ENCODE peak calls at places on chromosomes 12 and 14, in six cellular contexts. One of them, this sample, is unnamed.

GRCh38 chr12:132695431-132695830 is 8.0 kb downstream of the PXMP2 start:
- DNase-seq in C1 segment of cervical spinal cord: no peak
- DNase-seq in endothelial cell: no peak
- DNase-seq in mucosa of descending colon: no peak
- DNase-seq in testis: peak; percentile 48
- DNase-seq in LHCN-M2: no peak
- DNase-seq in this sample: no peak

GRCh38 chr12:100401660-100402059 is 44.8 kb downstream of the SLC17A8 start:
- DNase-seq in C1 segment of cervical spinal cord: no peak
- DNase-seq in testis: no peak
- DNase-seq in mucosa of descending colon: no peak
- DNase-seq in LHCN-M2: peak; percentile 30
- DNase-seq in endothelial cell: no peak
- DNase-seq in this sample: peak; percentile 28

GRCh38 chr12:46808317-46808716 is 17.5 kb downstream of the SLC38A4 start:
- DNase-seq in C1 segment of cervical spinal cord: no peak
- DNase-seq in LHCN-M2: no peak
- DNase-seq in mucosa of descending colon: no peak
- DNase-seq in testis: no peak
- DNase-seq in endothelial cell: no peak
- DNase-seq in this sample: no peak

GRCh38 chr14:69671365-69672050 is 60.1 kb downstream of the SUSD6 start:
- DNase-seq in LHCN-M2: no peak
- DNase-seq in endothelial cell: no peak
- DNase-seq in testis: no peak
- DNase-seq in C1 segment of cervical spinal cord: no peak
- DNase-seq in mucosa of descending colon: no peak
- DNase-seq in this sample: no peak

GRCh38 chr14:52348796-52349195 is 34.7 kb downstream of the PTGER2 start:
- DNase-seq in C1 segment of cervical spinal cord: no peak
- DNase-seq in mucosa of descending colon: no peak
- DNase-seq in testis: no peak
- DNase-seq in endothelial cell: no peak
- DNase-seq in LHCN-M2: peak; percentile 67
- DNase-seq in this sample: peak; percentile 32

GRCh38 chr12:80622271-80622670 is 85.2 kb upstream of the MYF6 start:
- DNase-seq in testis: no peak
- DNase-seq in C1 segment of cervical spinal cord: no peak
- DNase-seq in mucosa of descending colon: no peak
- DNase-seq in LHCN-M2: peak; percentile 83
- DNase-seq in endothelial cell: no peak
- DNase-seq in this sample: no peak

GRCh38 chr12:122473543-122474323 is 27.0 kb downstream of the ZCCHC8 start:
- DNase-seq in endothelial cell: no peak
- DNase-seq in LHCN-M2: peak; percentile 78
- DNase-seq in C1 segment of cervical spinal cord: no peak
- DNase-seq in mucosa of descending colon: no peak
- DNase-seq in testis: no peak
- DNase-seq in this sample: no peak

GRCh38 chr12:12029653-12030052 is 41.1 kb upstream of the BCL2L14 start:
- DNase-seq in endothelial cell: no peak
- DNase-seq in mucosa of descending colon: no peak
- DNase-seq in C1 segment of cervical spinal cord: no peak
- DNase-seq in LHCN-M2: no peak
- DNase-seq in testis: no peak
- DNase-seq in this sample: no peak

GRCh38 chr12:108591267-108591980 is 6.5 kb downstream of the TMEM119 start:
- DNase-seq in LHCN-M2: no peak
- DNase-seq in testis: no peak
- DNase-seq in endothelial cell: no peak
- DNase-seq in C1 segment of cervical spinal cord: no peak
- DNase-seq in mucosa of descending colon: no peak
- DNase-seq in this sample: no peak

GRCh38 chr12:52335598-52336262 is 14.5 kb upstream of the KRT83 start:
- DNase-seq in endothelial cell: no peak
- DNase-seq in testis: no peak
- DNase-seq in C1 segment of cervical spinal cord: no peak
- DNase-seq in mucosa of descending colon: peak; percentile 73
- DNase-seq in LHCN-M2: no peak
- DNase-seq in this sample: no peak

GRCh38 chr12:105231396-105231795 is 4.6 kb downstream of the APPL2 start:
- DNase-seq in mucosa of descending colon: no peak
- DNase-seq in LHCN-M2: no peak
- DNase-seq in testis: no peak
- DNase-seq in C1 segment of cervical spinal cord: no peak
- DNase-seq in endothelial cell: no peak
- DNase-seq in this sample: no peak

GRCh38 chr12:30862486-30862885 is 64.1 kb upstream of the TSPAN11 start:
- DNase-seq in endothelial cell: no peak
- DNase-seq in mucosa of descending colon: no peak
- DNase-seq in C1 segment of cervical spinal cord: no peak
- DNase-seq in LHCN-M2: peak; percentile 44
- DNase-seq in testis: peak; percentile 73
- DNase-seq in this sample: no peak

GRCh38 chr12:7210642-7211151 is 21.2 kb downstream of the PEX5 start:
- DNase-seq in LHCN-M2: no peak
- DNase-seq in mucosa of descending colon: no peak
- DNase-seq in C1 segment of cervical spinal cord: no peak
- DNase-seq in endothelial cell: no peak
- DNase-seq in testis: no peak
- DNase-seq in this sample: no peak

GRCh38 chr12:65742481-65742971 is 81.8 kb upstream of the HMGA2 start:
- DNase-seq in LHCN-M2: peak; percentile 43
- DNase-seq in C1 segment of cervical spinal cord: no peak
- DNase-seq in mucosa of descending colon: no peak
- DNase-seq in endothelial cell: no peak
- DNase-seq in testis: no peak
- DNase-seq in this sample: no peak

GRCh38 chr14:21965042-21965441 is 291.4 kb upstream of the OR4E1 start:
- DNase-seq in testis: no peak
- DNase-seq in mucosa of descending colon: no peak
- DNase-seq in endothelial cell: no peak
- DNase-seq in C1 segment of cervical spinal cord: no peak
- DNase-seq in LHCN-M2: no peak
- DNase-seq in this sample: no peak

GRCh38 chr14:95875831-95876768 is 532 bp upstream of the TUNAR start:
- DNase-seq in endothelial cell: peak; percentile 29
- DNase-seq in mucosa of descending colon: no peak
- DNase-seq in LHCN-M2: no peak
- DNase-seq in C1 segment of cervical spinal cord: no peak
- DNase-seq in testis: peak; percentile 26
- DNase-seq in this sample: no peak

GRCh38 chr12:106133136-106134087 is 5.3 kb downstream of the NUAK1 start:
- DNase-seq in mucosa of descending colon: no peak
- DNase-seq in testis: no peak
- DNase-seq in C1 segment of cervical spinal cord: no peak
- DNase-seq in LHCN-M2: no peak
- DNase-seq in endothelial cell: no peak
- DNase-seq in this sample: peak; percentile 78

GRCh38 chr12:106436183-106436582 is 78.6 kb downstream of the POLR3B start:
- DNase-seq in C1 segment of cervical spinal cord: no peak
- DNase-seq in endothelial cell: no peak
- DNase-seq in mucosa of descending colon: no peak
- DNase-seq in testis: no peak
- DNase-seq in LHCN-M2: no peak
- DNase-seq in this sample: no peak

GRCh38 chr12:2487278-2487677 is 307.5 kb upstream of the FKBP4 start:
- DNase-seq in testis: no peak
- DNase-seq in LHCN-M2: no peak
- DNase-seq in endothelial cell: no peak
- DNase-seq in C1 segment of cervical spinal cord: no peak
- DNase-seq in mucosa of descending colon: no peak
- DNase-seq in this sample: no peak

GRCh38 chr12:103470664-103471063 is 25.1 kb downstream of the C12orf42 start:
- DNase-seq in LHCN-M2: peak; percentile 5
- DNase-seq in mucosa of descending colon: no peak
- DNase-seq in testis: no peak
- DNase-seq in C1 segment of cervical spinal cord: no peak
- DNase-seq in endothelial cell: no peak
- DNase-seq in this sample: no peak

GRCh38 chr12:104181313-104181712 is 34.3 kb upstream of the TXNRD1 start:
- DNase-seq in mucosa of descending colon: no peak
- DNase-seq in C1 segment of cervical spinal cord: no peak
- DNase-seq in endothelial cell: no peak
- DNase-seq in LHCN-M2: no peak
- DNase-seq in testis: no peak
- DNase-seq in this sample: peak; percentile 20

GRCh38 chr14:74278080-74278479 is 24.7 kb downstream of the ABCD4 start:
- DNase-seq in endothelial cell: no peak
- DNase-seq in C1 segment of cervical spinal cord: no peak
- DNase-seq in LHCN-M2: no peak
- DNase-seq in testis: no peak
- DNase-seq in mucosa of descending colon: no peak
- DNase-seq in this sample: no peak

GRCh38 chr14:68404652-68405183 is 388.1 kb downstream of the ZFP36L1 start:
- DNase-seq in endothelial cell: no peak
- DNase-seq in mucosa of descending colon: no peak
- DNase-seq in C1 segment of cervical spinal cord: no peak
- DNase-seq in LHCN-M2: no peak
- DNase-seq in testis: no peak
- DNase-seq in this sample: no peak

GRCh38 chr14:100328495-100329163 is 5.5 kb downstream of the SLC25A47 start:
- DNase-seq in C1 segment of cervical spinal cord: no peak
- DNase-seq in testis: no peak
- DNase-seq in mucosa of descending colon: peak; percentile 66
- DNase-seq in LHCN-M2: no peak
- DNase-seq in endothelial cell: no peak
- DNase-seq in this sample: no peak

GRCh38 chr14:62694075-62694474 is 351.2 kb downstream of the KCNH5 start:
- DNase-seq in endothelial cell: no peak
- DNase-seq in testis: no peak
- DNase-seq in LHCN-M2: peak; percentile 17
- DNase-seq in C1 segment of cervical spinal cord: no peak
- DNase-seq in mucosa of descending colon: no peak
- DNase-seq in this sample: no peak

GRCh38 chr14:104109731-104110361 is 24.3 kb downstream of the ASPG start:
- DNase-seq in C1 segment of cervical spinal cord: no peak
- DNase-seq in endothelial cell: no peak
- DNase-seq in testis: no peak
- DNase-seq in mucosa of descending colon: no peak
- DNase-seq in LHCN-M2: no peak
- DNase-seq in this sample: no peak

GRCh38 chr12:5945071-5946008 is at the start of gene ANO2:
- DNase-seq in mucosa of descending colon: no peak
- DNase-seq in C1 segment of cervical spinal cord: no peak
- DNase-seq in testis: peak; percentile 28
- DNase-seq in endothelial cell: peak; percentile 62
- DNase-seq in LHCN-M2: no peak
- DNase-seq in this sample: no peak

GRCh38 chr12:70165450-70165849 is 77.8 kb upstream of the CNOT2 start:
- DNase-seq in mucosa of descending colon: no peak
- DNase-seq in endothelial cell: no peak
- DNase-seq in LHCN-M2: no peak
- DNase-seq in C1 segment of cervical spinal cord: no peak
- DNase-seq in testis: no peak
- DNase-seq in this sample: no peak

This sample was measured in RCC 7860.